ENCODE peak calls at places on chromosome 19, in eight cellular contexts. One of them, this sample, is unnamed.

GRCh38 chr19:38018694-38019426 is 111.9 kb downstream of the SIPA1L3 start:
- DNase-seq in GM20000: no peak
- DNase-seq in uterus: no peak
- DNase-seq in astrocyte: no peak
- DNase-seq in neural crest cell: no peak
- DNase-seq in tibial nerve: no peak
- DNase-seq in AG09309: no peak
- DNase-seq in IMR-90: no peak
- DNase-seq in this sample: no peak

GRCh38 chr19:30070970-30071632 is 129.1 kb downstream of the URI1 start:
- DNase-seq in GM20000: no peak
- DNase-seq in uterus: no peak
- DNase-seq in astrocyte: no peak
- DNase-seq in neural crest cell: no peak
- DNase-seq in tibial nerve: no peak
- DNase-seq in AG09309: no peak
- DNase-seq in IMR-90: no peak
- DNase-seq in this sample: no peak

GRCh38 chr19:38135150-38135998 is 88.6 kb downstream of the DPF1 start:
- DNase-seq in GM20000: no peak
- DNase-seq in uterus: no peak
- DNase-seq in astrocyte: no peak
- DNase-seq in neural crest cell: no peak
- DNase-seq in tibial nerve: no peak
- DNase-seq in AG09309: no peak
- DNase-seq in IMR-90: peak; percentile 43
- DNase-seq in this sample: peak; percentile 31

GRCh38 chr19:870963-871401 is 11.5 kb downstream of the CFD start:
- DNase-seq in GM20000: no peak
- DNase-seq in uterus: no peak
- DNase-seq in astrocyte: peak; percentile 35
- DNase-seq in neural crest cell: no peak
- DNase-seq in tibial nerve: no peak
- DNase-seq in AG09309: no peak
- DNase-seq in IMR-90: peak; percentile 32
- DNase-seq in this sample: no peak

GRCh38 chr19:49808762-49809154 is 4.3 kb downstream of the FUZ start:
- DNase-seq in GM20000: peak; percentile 95
- DNase-seq in uterus: peak; percentile 93
- DNase-seq in astrocyte: peak; percentile 51
- DNase-seq in neural crest cell: peak; percentile 98
- DNase-seq in tibial nerve: peak; percentile 96
- DNase-seq in AG09309: peak; percentile 24
- DNase-seq in IMR-90: peak; percentile 71
- DNase-seq in this sample: peak; percentile 99

GRCh38 chr19:47609885-47610545 is 1.1 kb downstream of the BICRA start:
- DNase-seq in GM20000: peak; percentile 47
- DNase-seq in uterus: peak; percentile 40
- DNase-seq in astrocyte: peak; percentile 16
- DNase-seq in neural crest cell: peak; percentile 57
- DNase-seq in tibial nerve: no peak
- DNase-seq in AG09309: no peak
- DNase-seq in IMR-90: peak; percentile 26
- DNase-seq in this sample: peak; percentile 70

GRCh38 chr19:12705654-12706331 is 9.4 kb upstream of the FBXW9 start:
- DNase-seq in GM20000: no peak
- DNase-seq in uterus: no peak
- DNase-seq in astrocyte: no peak
- DNase-seq in neural crest cell: no peak
- DNase-seq in tibial nerve: no peak
- DNase-seq in AG09309: no peak
- DNase-seq in IMR-90: no peak
- DNase-seq in this sample: no peak

GRCh38 chr19:45442927-45443461 is 19.3 kb upstream of the ERCC1 start:
- DNase-seq in GM20000: peak; percentile 54
- DNase-seq in uterus: peak; percentile 44
- DNase-seq in astrocyte: peak; percentile 16
- DNase-seq in neural crest cell: peak; percentile 24
- DNase-seq in tibial nerve: peak; percentile 48
- DNase-seq in AG09309: no peak
- DNase-seq in IMR-90: peak; percentile 59
- DNase-seq in this sample: peak; percentile 25

GRCh38 chr19:41774515-41774980 is 19.2 kb downstream of the CEACAM6 start:
- DNase-seq in GM20000: no peak
- DNase-seq in uterus: no peak
- DNase-seq in astrocyte: no peak
- DNase-seq in neural crest cell: no peak
- DNase-seq in tibial nerve: no peak
- DNase-seq in AG09309: no peak
- DNase-seq in IMR-90: no peak
- DNase-seq in this sample: no peak

GRCh38 chr19:33520844-33521479 is 629 bp downstream of the PEPD start:
- DNase-seq in GM20000: no peak
- DNase-seq in uterus: no peak
- DNase-seq in astrocyte: no peak
- DNase-seq in neural crest cell: no peak
- DNase-seq in tibial nerve: no peak
- DNase-seq in AG09309: no peak
- DNase-seq in IMR-90: no peak
- DNase-seq in this sample: no peak

GRCh38 chr19:58499021-58499927 is 12.5 kb downstream of the SLC27A5 start:
- DNase-seq in GM20000: peak; percentile 97
- DNase-seq in uterus: peak; percentile 100
- DNase-seq in astrocyte: peak; percentile 92
- DNase-seq in neural crest cell: peak; percentile 99
- DNase-seq in tibial nerve: peak; percentile 99
- DNase-seq in AG09309: peak; percentile 94
- DNase-seq in IMR-90: peak; percentile 98
- DNase-seq in this sample: peak; percentile 100

GRCh38 chr19:40739030-40739839 is 11.0 kb downstream of the ACTMAP start:
- DNase-seq in GM20000: no peak
- DNase-seq in uterus: no peak
- DNase-seq in astrocyte: no peak
- DNase-seq in neural crest cell: no peak
- DNase-seq in tibial nerve: no peak
- DNase-seq in AG09309: no peak
- DNase-seq in IMR-90: no peak
- DNase-seq in this sample: no peak

GRCh38 chr19:2507109-2507508 is 31.2 kb downstream of the GADD45B start:
- DNase-seq in GM20000: no peak
- DNase-seq in uterus: no peak
- DNase-seq in astrocyte: peak; percentile 41
- DNase-seq in neural crest cell: no peak
- DNase-seq in tibial nerve: no peak
- DNase-seq in AG09309: no peak
- DNase-seq in IMR-90: peak; percentile 89
- DNase-seq in this sample: no peak

GRCh38 chr19:39543477-39543857 is 3.5 kb upstream of the EID2 start:
- DNase-seq in GM20000: no peak
- DNase-seq in uterus: no peak
- DNase-seq in astrocyte: no peak
- DNase-seq in neural crest cell: no peak
- DNase-seq in tibial nerve: no peak
- DNase-seq in AG09309: no peak
- DNase-seq in IMR-90: no peak
- DNase-seq in this sample: no peak

GRCh38 chr19:33399081-33399744 is 25.7 kb downstream of the CEBPG start:
- DNase-seq in GM20000: no peak
- DNase-seq in uterus: no peak
- DNase-seq in astrocyte: no peak
- DNase-seq in neural crest cell: no peak
- DNase-seq in tibial nerve: no peak
- DNase-seq in AG09309: no peak
- DNase-seq in IMR-90: no peak
- DNase-seq in this sample: no peak

GRCh38 chr19:51107406-51108065 is 673 bp downstream of the CTU1 start:
- DNase-seq in GM20000: no peak
- DNase-seq in uterus: no peak
- DNase-seq in astrocyte: peak; percentile 14
- DNase-seq in neural crest cell: no peak
- DNase-seq in tibial nerve: no peak
- DNase-seq in AG09309: no peak
- DNase-seq in IMR-90: peak; percentile 20
- DNase-seq in this sample: no peak

GRCh38 chr19:48353682-48354081 is 10.1 kb downstream of the TMEM143 start:
- DNase-seq in GM20000: no peak
- DNase-seq in uterus: no peak
- DNase-seq in astrocyte: no peak
- DNase-seq in neural crest cell: no peak
- DNase-seq in tibial nerve: no peak
- DNase-seq in AG09309: no peak
- DNase-seq in IMR-90: peak; percentile 33
- DNase-seq in this sample: no peak

GRCh38 chr19:30362156-30362754 is 9.9 kb upstream of the ZNF536 start:
- DNase-seq in GM20000: no peak
- DNase-seq in uterus: no peak
- DNase-seq in astrocyte: no peak
- DNase-seq in neural crest cell: no peak
- DNase-seq in tibial nerve: no peak
- DNase-seq in AG09309: no peak
- DNase-seq in IMR-90: no peak
- DNase-seq in this sample: no peak

GRCh38 chr19:48963371-48964204 is 1.5 kb upstream of the FTL start:
- DNase-seq in GM20000: peak; percentile 87
- DNase-seq in uterus: peak; percentile 84
- DNase-seq in astrocyte: peak; percentile 51
- DNase-seq in neural crest cell: peak; percentile 54
- DNase-seq in tibial nerve: peak; percentile 68
- DNase-seq in AG09309: no peak
- DNase-seq in IMR-90: peak; percentile 71
- DNase-seq in this sample: peak; percentile 61

GRCh38 chr19:48513289-48514122 is 1.9 kb upstream of the LMTK3 start:
- DNase-seq in GM20000: peak; percentile 87
- DNase-seq in uterus: peak; percentile 22
- DNase-seq in astrocyte: peak; percentile 47
- DNase-seq in neural crest cell: peak; percentile 63
- DNase-seq in tibial nerve: no peak
- DNase-seq in AG09309: peak; percentile 8
- DNase-seq in IMR-90: peak; percentile 64
- DNase-seq in this sample: peak; percentile 72

GRCh38 chr19:1446713-1447564 is 3.0 kb upstream of the APC2 start:
- DNase-seq in GM20000: no peak
- DNase-seq in uterus: no peak
- DNase-seq in astrocyte: no peak
- DNase-seq in neural crest cell: no peak
- DNase-seq in tibial nerve: no peak
- DNase-seq in AG09309: no peak
- DNase-seq in IMR-90: no peak
- DNase-seq in this sample: peak; percentile 78

GRCh38 chr19:44512326-44513298 is 12.3 kb upstream of the ZNF180 start:
- DNase-seq in GM20000: no peak
- DNase-seq in uterus: no peak
- DNase-seq in astrocyte: peak; percentile 9
- DNase-seq in neural crest cell: peak; percentile 59
- DNase-seq in tibial nerve: no peak
- DNase-seq in AG09309: peak; percentile 31
- DNase-seq in IMR-90: peak; percentile 58
- DNase-seq in this sample: peak; percentile 66

GRCh38 chr19:342128-342455 is 2.5 kb downstream of the MIER2 start:
- DNase-seq in GM20000: no peak
- DNase-seq in uterus: no peak
- DNase-seq in astrocyte: no peak
- DNase-seq in neural crest cell: no peak
- DNase-seq in tibial nerve: no peak
- DNase-seq in AG09309: no peak
- DNase-seq in IMR-90: no peak
- DNase-seq in this sample: no peak

GRCh38 chr19:10701955-10702307 is 692 bp downstream of the QTRT1 start:
- DNase-seq in GM20000: peak; percentile 65
- DNase-seq in uterus: no peak
- DNase-seq in astrocyte: no peak
- DNase-seq in neural crest cell: peak; percentile 42
- DNase-seq in tibial nerve: no peak
- DNase-seq in AG09309: no peak
- DNase-seq in IMR-90: no peak
- DNase-seq in this sample: peak; percentile 61
- TF ChIP-seq CTCF in GM20000: no peak
- TF ChIP-seq CTCF in uterus: no peak
- TF ChIP-seq CTCF in astrocyte: no peak
- TF ChIP-seq CTCF in neural crest cell: no peak
- TF ChIP-seq CTCF in tibial nerve: no peak
- TF ChIP-seq CTCF in AG09309: no peak
- TF ChIP-seq CTCF in IMR-90: no peak
- TF ChIP-seq CTCF in this sample: no peak

GRCh38 chr19:18278521-18279265 is 2.7 kb downstream of the JUND start:
- DNase-seq in GM20000: no peak
- DNase-seq in uterus: no peak
- DNase-seq in astrocyte: no peak
- DNase-seq in neural crest cell: no peak
- DNase-seq in tibial nerve: no peak
- DNase-seq in AG09309: no peak
- DNase-seq in IMR-90: no peak
- DNase-seq in this sample: peak; percentile 18
- TF ChIP-seq CTCF in GM20000: peak; percentile 25
- TF ChIP-seq CTCF in uterus: no peak
- TF ChIP-seq CTCF in astrocyte: no peak
- TF ChIP-seq CTCF in neural crest cell: peak; percentile 54
- TF ChIP-seq CTCF in tibial nerve: no peak
- TF ChIP-seq CTCF in AG09309: peak; percentile 33
- TF ChIP-seq CTCF in IMR-90: peak; percentile 24
- TF ChIP-seq CTCF in this sample: no peak

GRCh38 chr19:4233282-4233853 is 4.0 kb downstream of the EBI3 start:
- DNase-seq in GM20000: peak; percentile 62
- DNase-seq in uterus: no peak
- DNase-seq in astrocyte: no peak
- DNase-seq in neural crest cell: peak; percentile 74
- DNase-seq in tibial nerve: no peak
- DNase-seq in AG09309: no peak
- DNase-seq in IMR-90: peak; percentile 8
- DNase-seq in this sample: peak; percentile 79
- TF ChIP-seq CTCF in GM20000: peak; percentile 83
- TF ChIP-seq CTCF in uterus: no peak
- TF ChIP-seq CTCF in astrocyte: peak; percentile 45
- TF ChIP-seq CTCF in neural crest cell: peak; percentile 72
- TF ChIP-seq CTCF in tibial nerve: peak; percentile 51
- TF ChIP-seq CTCF in AG09309: peak; percentile 78
- TF ChIP-seq CTCF in IMR-90: peak; percentile 60
- TF ChIP-seq CTCF in this sample: peak; percentile 60

GRCh38 chr19:7992575-7992974 is 12.9 kb downstream of the ELAVL1 start:
- DNase-seq in GM20000: no peak
- DNase-seq in uterus: no peak
- DNase-seq in astrocyte: no peak
- DNase-seq in neural crest cell: no peak
- DNase-seq in tibial nerve: no peak
- DNase-seq in AG09309: no peak
- DNase-seq in IMR-90: no peak
- DNase-seq in this sample: no peak

GRCh38 chr19:7995756-7996155 is 9.7 kb downstream of the ELAVL1 start:
- DNase-seq in GM20000: no peak
- DNase-seq in uterus: no peak
- DNase-seq in astrocyte: no peak
- DNase-seq in neural crest cell: no peak
- DNase-seq in tibial nerve: no peak
- DNase-seq in AG09309: no peak
- DNase-seq in IMR-90: no peak
- DNase-seq in this sample: no peak

GRCh38 chr19:7993560-7993959 is 11.9 kb downstream of the ELAVL1 start:
- DNase-seq in GM20000: no peak
- DNase-seq in uterus: no peak
- DNase-seq in astrocyte: no peak
- DNase-seq in neural crest cell: no peak
- DNase-seq in tibial nerve: no peak
- DNase-seq in AG09309: no peak
- DNase-seq in IMR-90: no peak
- DNase-seq in this sample: no peak

GRCh38 chr19:7994114-7994513 is 11.3 kb downstream of the ELAVL1 start:
- DNase-seq in GM20000: no peak
- DNase-seq in uterus: no peak
- DNase-seq in astrocyte: no peak
- DNase-seq in neural crest cell: no peak
- DNase-seq in tibial nerve: no peak
- DNase-seq in AG09309: no peak
- DNase-seq in IMR-90: no peak
- DNase-seq in this sample: no peak

GRCh38 chr19:7994923-7995682 is 10.3 kb downstream of the ELAVL1 start:
- DNase-seq in GM20000: no peak
- DNase-seq in uterus: no peak
- DNase-seq in astrocyte: no peak
- DNase-seq in neural crest cell: no peak
- DNase-seq in tibial nerve: no peak
- DNase-seq in AG09309: no peak
- DNase-seq in IMR-90: peak; percentile 10
- DNase-seq in this sample: no peak
- TF ChIP-seq CTCF in GM20000: no peak
- TF ChIP-seq CTCF in uterus: no peak
- TF ChIP-seq CTCF in astrocyte: no peak
- TF ChIP-seq CTCF in neural crest cell: no peak
- TF ChIP-seq CTCF in tibial nerve: no peak
- TF ChIP-seq CTCF in AG09309: no peak
- TF ChIP-seq CTCF in IMR-90: no peak
- TF ChIP-seq CTCF in this sample: no peak

This sample was measured in nephron progenitor cell.